ENCODE peak calls at places on chromosomes 4 and X, in ten cellular contexts. E, L, G, F, R, B, Q, D, T and C are unnamed samples.

GRCh38 chrX:13376857-13377441 is 57.1 kb upstream of the ATXN3L start:
- DNase-seq in E (no peak), L (no peak), G (no peak), F (no peak), R (peak), B (no peak), Q (no peak), D (peak), T (peak), C (peak)

GRCh38 chr4:128542047-128542446 is 254.4 kb upstream of the PGRMC2 start:
- DNase-seq in E (no peak), L (no peak), G (no peak), F (no peak), R (no peak), B (no peak), Q (no peak), D (no peak), T (no peak), C (no peak)

GRCh38 chr4:128394778-128395177 is 107.2 kb upstream of the PGRMC2 start:
- DNase-seq in E (no peak), L (no peak), G (no peak), F (no peak), R (no peak), B (no peak), Q (no peak), D (no peak), T (peak), C (peak)

GRCh38 chr4:35556387-35556786 is 687.9 kb downstream of the ARAP2 start:
- DNase-seq in E (no peak), L (no peak), G (no peak), F (no peak), R (no peak), B (no peak), Q (no peak), D (no peak), T (no peak), C (no peak)

GRCh38 chr4:51943221-51943620 is 76.9 kb downstream of the LRRC66 start:
- DNase-seq in E (no peak), L (no peak), G (no peak), F (no peak), R (no peak), B (no peak), Q (no peak), D (no peak), T (peak), C (peak)

GRCh38 chr4:98314791-98315565 is 53.8 kb downstream of the RAP1GDS1 start:
- DNase-seq in E (no peak), L (no peak), G (no peak), F (no peak), R (no peak), B (no peak), Q (no peak), D (no peak), T (peak), C (peak)

GRCh38 chr4:100049872-100050271 is 99.8 kb upstream of the H2AZ1 start:
- DNase-seq in E (no peak), L (no peak), G (no peak), F (no peak), R (no peak), B (no peak), Q (no peak), D (no peak), T (peak), C (no peak)

GRCh38 chr4:20265726-20266125 is 14.0 kb downstream of the SLIT2 start:
- DNase-seq in E (no peak), L (no peak), G (no peak), F (no peak), R (no peak), B (no peak), Q (no peak), D (peak), T (no peak), C (no peak)

GRCh38 chr4:151744614-151745013 is 16.2 kb downstream of the GATB start:
- DNase-seq in E (no peak), L (no peak), G (no peak), F (no peak), R (no peak), B (no peak), Q (no peak), D (peak), T (peak), C (peak)

GRCh38 chr4:1172228-1172851 is at the start of gene SPON2:
- DNase-seq in E (no peak), L (peak), G (no peak), F (no peak), R (peak), B (no peak), Q (no peak), D (no peak), T (peak), C (no peak)

GRCh38 chr4:154399259-154399974 is 92.2 kb downstream of the DCHS2 start:
- DNase-seq in E (no peak), L (no peak), G (no peak), F (no peak), R (no peak), B (peak), Q (no peak), D (no peak), T (peak), C (peak)